ENCODE peak calls at places on chromosomes 12 and 14, in eight cellular contexts. One of them, this sample, is unnamed.

GRCh38 chr14:94213021-94213420 is 38.9 kb downstream of the PPP4R4 start:
- DNase-seq in GM12865: no peak
- DNase-seq in suprapubic skin: no peak
- DNase-seq in small intestine: no peak
- DNase-seq in EL: peak; percentile 66
- DNase-seq in fibroblast of the aortic adventitia: peak; percentile 10
- DNase-seq in stomach: no peak
- DNase-seq in activated CD4-positive, CD25-positive, alpha-beta regulatory T cell: no peak
- DNase-seq in this sample: peak; percentile 29

GRCh38 chr14:103104654-103105511 is 10.4 kb downstream of the EXOC3L4 start:
- DNase-seq in small intestine: peak; percentile 69
- DNase-seq in GM12865: peak; percentile 66
- DNase-seq in fibroblast of the aortic adventitia: peak; percentile 69
- DNase-seq in stomach: peak; percentile 85
- DNase-seq in activated CD4-positive, CD25-positive, alpha-beta regulatory T cell: peak; percentile 48
- DNase-seq in EL: peak; percentile 39
- DNase-seq in suprapubic skin: no peak
- DNase-seq in this sample: no peak

GRCh38 chr12:4934651-4935050 is 24.9 kb downstream of the KCNA1 start:
- DNase-seq in activated CD4-positive, CD25-positive, alpha-beta regulatory T cell: no peak
- DNase-seq in small intestine: no peak
- DNase-seq in suprapubic skin: no peak
- DNase-seq in stomach: no peak
- DNase-seq in fibroblast of the aortic adventitia: peak; percentile 11
- DNase-seq in GM12865: no peak
- DNase-seq in EL: no peak
- DNase-seq in this sample: no peak

GRCh38 chr12:92049403-92049802 is 96.2 kb downstream of the BTG1 start:
- DNase-seq in activated CD4-positive, CD25-positive, alpha-beta regulatory T cell: no peak
- DNase-seq in stomach: no peak
- DNase-seq in fibroblast of the aortic adventitia: no peak
- DNase-seq in suprapubic skin: no peak
- DNase-seq in EL: no peak
- DNase-seq in GM12865: peak; percentile 72
- DNase-seq in small intestine: no peak
- DNase-seq in this sample: no peak

GRCh38 chr12:71888521-71888920 is 49.0 kb downstream of the TBC1D15 start:
- DNase-seq in EL: no peak
- DNase-seq in fibroblast of the aortic adventitia: no peak
- DNase-seq in activated CD4-positive, CD25-positive, alpha-beta regulatory T cell: no peak
- DNase-seq in GM12865: no peak
- DNase-seq in small intestine: no peak
- DNase-seq in stomach: no peak
- DNase-seq in suprapubic skin: no peak
- DNase-seq in this sample: no peak

GRCh38 chr12:22437031-22437806 is 102.7 kb upstream of the ST8SIA1 start:
- DNase-seq in activated CD4-positive, CD25-positive, alpha-beta regulatory T cell: no peak
- DNase-seq in suprapubic skin: no peak
- DNase-seq in GM12865: no peak
- DNase-seq in small intestine: no peak
- DNase-seq in stomach: no peak
- DNase-seq in fibroblast of the aortic adventitia: no peak
- DNase-seq in EL: no peak
- DNase-seq in this sample: peak; percentile 67

GRCh38 chr12:90816353-90817089 is 138.5 kb downstream of the CCER1 start:
- DNase-seq in GM12865: no peak
- DNase-seq in stomach: no peak
- DNase-seq in suprapubic skin: no peak
- DNase-seq in EL: peak; percentile 11
- DNase-seq in fibroblast of the aortic adventitia: peak; percentile 66
- DNase-seq in small intestine: no peak
- DNase-seq in activated CD4-positive, CD25-positive, alpha-beta regulatory T cell: no peak
- DNase-seq in this sample: no peak

GRCh38 chr12:62190081-62190480 is 70.1 kb upstream of the USP15 start:
- DNase-seq in EL: no peak
- DNase-seq in GM12865: no peak
- DNase-seq in stomach: no peak
- DNase-seq in activated CD4-positive, CD25-positive, alpha-beta regulatory T cell: no peak
- DNase-seq in small intestine: no peak
- DNase-seq in suprapubic skin: no peak
- DNase-seq in fibroblast of the aortic adventitia: no peak
- DNase-seq in this sample: no peak

GRCh38 chr14:98633380-98633779 is 638.6 kb downstream of the BCL11B start:
- DNase-seq in suprapubic skin: no peak
- DNase-seq in fibroblast of the aortic adventitia: no peak
- DNase-seq in small intestine: peak; percentile 29
- DNase-seq in stomach: no peak
- DNase-seq in EL: no peak
- DNase-seq in GM12865: no peak
- DNase-seq in activated CD4-positive, CD25-positive, alpha-beta regulatory T cell: no peak
- DNase-seq in this sample: no peak

GRCh38 chr12:29726321-29726692 is 57.4 kb downstream of the TMTC1 start:
- DNase-seq in EL: no peak
- DNase-seq in activated CD4-positive, CD25-positive, alpha-beta regulatory T cell: no peak
- DNase-seq in stomach: no peak
- DNase-seq in GM12865: no peak
- DNase-seq in fibroblast of the aortic adventitia: peak; percentile 30
- DNase-seq in suprapubic skin: no peak
- DNase-seq in small intestine: no peak
- DNase-seq in this sample: no peak

GRCh38 chr14:91232052-91232451 is 12.5 kb downstream of the GPR68 start:
- DNase-seq in fibroblast of the aortic adventitia: no peak
- DNase-seq in activated CD4-positive, CD25-positive, alpha-beta regulatory T cell: no peak
- DNase-seq in GM12865: no peak
- DNase-seq in suprapubic skin: no peak
- DNase-seq in small intestine: no peak
- DNase-seq in EL: no peak
- DNase-seq in stomach: no peak
- DNase-seq in this sample: no peak

GRCh38 chr12:59737725-59738463 is 142.1 kb downstream of the SLC16A7 start:
- DNase-seq in small intestine: no peak
- DNase-seq in GM12865: no peak
- DNase-seq in suprapubic skin: no peak
- DNase-seq in EL: peak; percentile 42
- DNase-seq in fibroblast of the aortic adventitia: peak; percentile 67
- DNase-seq in activated CD4-positive, CD25-positive, alpha-beta regulatory T cell: no peak
- DNase-seq in stomach: no peak
- DNase-seq in this sample: no peak

GRCh38 chr12:27852742-27853141 is 72.7 kb upstream of the MANSC4 start:
- DNase-seq in small intestine: no peak
- DNase-seq in stomach: no peak
- DNase-seq in GM12865: no peak
- DNase-seq in suprapubic skin: no peak
- DNase-seq in EL: no peak
- DNase-seq in fibroblast of the aortic adventitia: no peak
- DNase-seq in activated CD4-positive, CD25-positive, alpha-beta regulatory T cell: no peak
- DNase-seq in this sample: no peak

GRCh38 chr14:99516156-99517045 is 35.2 kb downstream of the CCNK start:
- DNase-seq in suprapubic skin: peak; percentile 70
- DNase-seq in EL: no peak
- DNase-seq in GM12865: no peak
- DNase-seq in small intestine: no peak
- DNase-seq in stomach: no peak
- DNase-seq in fibroblast of the aortic adventitia: no peak
- DNase-seq in activated CD4-positive, CD25-positive, alpha-beta regulatory T cell: no peak
- DNase-seq in this sample: no peak

GRCh38 chr12:107079172-107080011 is 14.0 kb downstream of the CRY1 start:
- DNase-seq in suprapubic skin: no peak
- DNase-seq in GM12865: peak; percentile 37
- DNase-seq in stomach: no peak
- DNase-seq in EL: peak; percentile 39
- DNase-seq in activated CD4-positive, CD25-positive, alpha-beta regulatory T cell: no peak
- DNase-seq in fibroblast of the aortic adventitia: peak; percentile 57
- DNase-seq in small intestine: peak; percentile 31
- DNase-seq in this sample: no peak